ENCODE peak calls at places on chromosomes 12 and 14, in seven cellular contexts. One of them, this sample, is unnamed.

GRCh38 chr12:18135509-18135908 is 45.5 kb upstream of the RERGL start:
- DNase-seq in RWPE1: no peak
- DNase-seq in Calu3: no peak
- DNase-seq in fibroblast of mammary gland: peak
- DNase-seq in brain microvascular endothelial cell: peak
- DNase-seq in transverse colon: no peak
- DNase-seq in GM20000: no peak
- DNase-seq in this sample: no peak

GRCh38 chr12:102169922-102170698 is 27.5 kb downstream of the PMCH start:
- DNase-seq in RWPE1: peak
- DNase-seq in fibroblast of mammary gland: peak
- DNase-seq in Calu3: peak
- DNase-seq in GM20000: peak
- DNase-seq in transverse colon: no peak
- DNase-seq in brain microvascular endothelial cell: peak
- DNase-seq in this sample: no peak

GRCh38 chr12:10293151-10293550 is 14.5 kb upstream of the KLRD1 start:
- DNase-seq in fibroblast of mammary gland: no peak
- DNase-seq in transverse colon: no peak
- DNase-seq in GM20000: no peak
- DNase-seq in brain microvascular endothelial cell: no peak
- DNase-seq in RWPE1: no peak
- DNase-seq in Calu3: no peak
- DNase-seq in this sample: no peak

GRCh38 chr14:59283380-59283779 is 94.9 kb downstream of the DAAM1 start:
- DNase-seq in GM20000: no peak
- DNase-seq in fibroblast of mammary gland: peak
- DNase-seq in transverse colon: no peak
- DNase-seq in RWPE1: no peak
- DNase-seq in brain microvascular endothelial cell: no peak
- DNase-seq in Calu3: peak
- DNase-seq in this sample: no peak

GRCh38 chr14:21860172-21860571 is 186.6 kb upstream of the OR4E1 start:
- DNase-seq in transverse colon: no peak
- DNase-seq in Calu3: peak
- DNase-seq in RWPE1: no peak
- DNase-seq in brain microvascular endothelial cell: peak
- DNase-seq in GM20000: peak
- DNase-seq in fibroblast of mammary gland: peak
- DNase-seq in this sample: peak

GRCh38 chr12:50708619-50709018 is 55.3 kb upstream of the ATF1 start:
- DNase-seq in RWPE1: no peak
- DNase-seq in GM20000: no peak
- DNase-seq in brain microvascular endothelial cell: no peak
- DNase-seq in Calu3: no peak
- DNase-seq in transverse colon: no peak
- DNase-seq in fibroblast of mammary gland: peak
- DNase-seq in this sample: no peak

GRCh38 chr12:104929926-104930325 is 28.2 kb downstream of the SLC41A2 start:
- DNase-seq in GM20000: no peak
- DNase-seq in RWPE1: no peak
- DNase-seq in brain microvascular endothelial cell: no peak
- DNase-seq in fibroblast of mammary gland: peak
- DNase-seq in transverse colon: no peak
- DNase-seq in Calu3: no peak
- DNase-seq in this sample: no peak

GRCh38 chr12:23884909-23885308 is 64.6 kb downstream of the SOX5 start:
- DNase-seq in transverse colon: no peak
- DNase-seq in GM20000: no peak
- DNase-seq in fibroblast of mammary gland: no peak
- DNase-seq in RWPE1: no peak
- DNase-seq in brain microvascular endothelial cell: no peak
- DNase-seq in Calu3: no peak
- DNase-seq in this sample: no peak

GRCh38 chr12:65948320-65949008 is 124.2 kb downstream of the HMGA2 start:
- DNase-seq in RWPE1: peak
- DNase-seq in brain microvascular endothelial cell: peak
- DNase-seq in GM20000: no peak
- DNase-seq in Calu3: peak
- DNase-seq in fibroblast of mammary gland: peak
- DNase-seq in transverse colon: peak
- DNase-seq in this sample: no peak

GRCh38 chr14:91912035-91912434 is 35.5 kb downstream of the FBLN5 start:
- DNase-seq in RWPE1: no peak
- DNase-seq in transverse colon: no peak
- DNase-seq in Calu3: no peak
- DNase-seq in GM20000: no peak
- DNase-seq in fibroblast of mammary gland: no peak
- DNase-seq in brain microvascular endothelial cell: no peak
- DNase-seq in this sample: no peak

GRCh38 chr12:121295746-121296617 is 527 bp downstream of the CAMKK2 start:
- DNase-seq in brain microvascular endothelial cell: no peak
- DNase-seq in Calu3: peak
- DNase-seq in RWPE1: peak
- DNase-seq in fibroblast of mammary gland: no peak
- DNase-seq in transverse colon: peak
- DNase-seq in GM20000: peak
- DNase-seq in this sample: peak

GRCh38 chr12:115023898-115024297 is 339.9 kb upstream of the TBX3 start:
- DNase-seq in fibroblast of mammary gland: no peak
- DNase-seq in RWPE1: no peak
- DNase-seq in brain microvascular endothelial cell: no peak
- DNase-seq in GM20000: no peak
- DNase-seq in Calu3: no peak
- DNase-seq in transverse colon: no peak
- DNase-seq in this sample: no peak

GRCh38 chr14:98161366-98161765 is 1110.6 kb downstream of the BCL11B start:
- DNase-seq in Calu3: no peak
- DNase-seq in transverse colon: no peak
- DNase-seq in fibroblast of mammary gland: no peak
- DNase-seq in RWPE1: no peak
- DNase-seq in brain microvascular endothelial cell: no peak
- DNase-seq in GM20000: no peak
- DNase-seq in this sample: no peak

GRCh38 chr12:71662861-71663560 is 637 bp downstream of the ZFC3H1 start:
- DNase-seq in brain microvascular endothelial cell: peak
- DNase-seq in GM20000: peak
- DNase-seq in Calu3: peak
- DNase-seq in transverse colon: peak
- DNase-seq in fibroblast of mammary gland: peak
- DNase-seq in RWPE1: peak
- DNase-seq in this sample: peak

GRCh38 chr12:1605129-1606020 is 11.0 kb upstream of the FBXL14 start:
- DNase-seq in brain microvascular endothelial cell: peak
- DNase-seq in fibroblast of mammary gland: peak
- DNase-seq in GM20000: peak
- DNase-seq in transverse colon: peak
- DNase-seq in RWPE1: peak
- DNase-seq in Calu3: peak
- DNase-seq in this sample: peak

GRCh38 chr14:68522510-68523325 is 270.1 kb downstream of the ZFP36L1 start:
- DNase-seq in GM20000: no peak
- DNase-seq in fibroblast of mammary gland: peak
- DNase-seq in transverse colon: no peak
- DNase-seq in RWPE1: no peak
- DNase-seq in brain microvascular endothelial cell: peak
- DNase-seq in Calu3: no peak
- DNase-seq in this sample: no peak

GRCh38 chr14:68523326-68523610 is 269.6 kb downstream of the ZFP36L1 start:
- DNase-seq in fibroblast of mammary gland: no peak
- DNase-seq in GM20000: no peak
- DNase-seq in Calu3: no peak
- DNase-seq in RWPE1: no peak
- DNase-seq in brain microvascular endothelial cell: no peak
- DNase-seq in transverse colon: no peak
- DNase-seq in this sample: no peak

GRCh38 chr14:68525516-68525915 is 267.4 kb downstream of the ZFP36L1 start:
- DNase-seq in fibroblast of mammary gland: no peak
- DNase-seq in RWPE1: no peak
- DNase-seq in brain microvascular endothelial cell: no peak
- DNase-seq in Calu3: no peak
- DNase-seq in GM20000: no peak
- DNase-seq in transverse colon: no peak
- DNase-seq in this sample: no peak

GRCh38 chr14:68521952-68522509 is 270.8 kb downstream of the ZFP36L1 start:
- DNase-seq in brain microvascular endothelial cell: no peak
- DNase-seq in fibroblast of mammary gland: no peak
- DNase-seq in transverse colon: no peak
- DNase-seq in GM20000: no peak
- DNase-seq in Calu3: no peak
- DNase-seq in RWPE1: no peak
- DNase-seq in this sample: no peak

GRCh38 chr14:68523994-68524725 is 268.7 kb downstream of the ZFP36L1 start:
- DNase-seq in brain microvascular endothelial cell: no peak
- DNase-seq in RWPE1: no peak
- DNase-seq in fibroblast of mammary gland: peak
- DNase-seq in Calu3: no peak
- DNase-seq in transverse colon: no peak
- DNase-seq in GM20000: no peak
- DNase-seq in this sample: no peak
- TF ChIP-seq CTCF in brain microvascular endothelial cell: peak
- TF ChIP-seq CTCF in RWPE1: no peak
- TF ChIP-seq CTCF in fibroblast of mammary gland: peak
- TF ChIP-seq CTCF in Calu3: no peak
- TF ChIP-seq CTCF in transverse colon: peak
- TF ChIP-seq CTCF in GM20000: no peak
- TF ChIP-seq CTCF in this sample: no peak

GRCh38 chr12:56636118-56636674 is 6.1 kb upstream of the BAZ2A start:
- DNase-seq in transverse colon: peak
- DNase-seq in RWPE1: peak
- DNase-seq in brain microvascular endothelial cell: peak
- DNase-seq in Calu3: peak
- DNase-seq in fibroblast of mammary gland: peak
- DNase-seq in GM20000: peak
- DNase-seq in this sample: peak

GRCh38 chr12:56633465-56634241 is 3.5 kb upstream of the BAZ2A start:
- DNase-seq in fibroblast of mammary gland: no peak
- DNase-seq in GM20000: no peak
- DNase-seq in Calu3: no peak
- DNase-seq in brain microvascular endothelial cell: no peak
- DNase-seq in transverse colon: no peak
- DNase-seq in RWPE1: no peak
- DNase-seq in this sample: no peak

GRCh38 chr12:56634242-56634836 is 4.2 kb upstream of the BAZ2A start:
- DNase-seq in Calu3: peak
- DNase-seq in transverse colon: peak
- DNase-seq in RWPE1: peak
- DNase-seq in fibroblast of mammary gland: no peak
- DNase-seq in brain microvascular endothelial cell: no peak
- DNase-seq in GM20000: peak
- DNase-seq in this sample: peak

GRCh38 chr12:56635539-56636117 is 5.5 kb upstream of the BAZ2A start:
- DNase-seq in transverse colon: no peak
- DNase-seq in Calu3: no peak
- DNase-seq in RWPE1: peak
- DNase-seq in brain microvascular endothelial cell: no peak
- DNase-seq in GM20000: peak
- DNase-seq in fibroblast of mammary gland: no peak
- DNase-seq in this sample: peak

DNA sequence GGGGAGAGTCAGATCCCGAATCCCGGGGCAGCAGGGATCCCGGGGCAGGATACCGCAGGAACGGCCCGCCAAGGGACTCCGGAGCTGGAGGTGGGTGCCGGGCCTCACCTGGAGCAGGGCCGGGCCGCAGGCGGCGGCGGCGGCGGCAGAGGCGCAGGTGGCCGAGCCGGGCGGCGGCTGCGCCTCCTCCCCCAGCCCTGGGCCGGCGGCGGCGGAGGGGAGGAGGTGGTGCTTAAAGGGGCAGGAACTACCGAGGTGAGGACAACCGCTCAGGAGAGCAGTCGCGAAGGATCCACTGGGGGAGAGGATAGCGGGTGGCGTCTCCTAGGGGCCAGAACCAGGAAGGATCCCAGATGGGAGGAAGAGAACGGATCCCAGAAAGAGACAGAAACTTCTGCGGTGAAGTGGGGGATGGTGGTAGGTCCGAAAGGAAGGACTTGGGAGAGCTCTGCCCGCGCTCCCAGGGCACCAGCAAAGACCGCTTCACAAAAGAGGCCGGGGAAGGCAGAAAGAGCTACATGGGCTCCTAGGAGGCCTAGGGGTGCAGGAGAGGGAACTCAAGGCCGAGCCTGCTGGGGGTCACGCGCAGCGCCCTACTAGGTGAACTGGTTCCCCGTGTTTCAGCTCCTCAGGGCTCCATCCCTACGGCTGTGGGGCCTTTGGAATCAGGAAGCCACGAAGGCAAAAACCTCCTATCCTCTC is 4.9 kb upstream of the BAZ2A start:
- DNase-seq in transverse colon: peak
- DNase-seq in Calu3: peak
- DNase-seq in GM20000: peak
- DNase-seq in fibroblast of mammary gland: peak
- DNase-seq in brain microvascular endothelial cell: peak
- DNase-seq in RWPE1: peak
- DNase-seq in this sample: peak
- TF ChIP-seq CTCF in transverse colon: peak
- TF ChIP-seq CTCF in Calu3: peak
- TF ChIP-seq CTCF in GM20000: no peak
- TF ChIP-seq CTCF in fibroblast of mammary gland: peak
- TF ChIP-seq CTCF in brain microvascular endothelial cell: peak
- TF ChIP-seq CTCF in RWPE1: peak
- TF ChIP-seq CTCF in this sample: no peak

DNA sequence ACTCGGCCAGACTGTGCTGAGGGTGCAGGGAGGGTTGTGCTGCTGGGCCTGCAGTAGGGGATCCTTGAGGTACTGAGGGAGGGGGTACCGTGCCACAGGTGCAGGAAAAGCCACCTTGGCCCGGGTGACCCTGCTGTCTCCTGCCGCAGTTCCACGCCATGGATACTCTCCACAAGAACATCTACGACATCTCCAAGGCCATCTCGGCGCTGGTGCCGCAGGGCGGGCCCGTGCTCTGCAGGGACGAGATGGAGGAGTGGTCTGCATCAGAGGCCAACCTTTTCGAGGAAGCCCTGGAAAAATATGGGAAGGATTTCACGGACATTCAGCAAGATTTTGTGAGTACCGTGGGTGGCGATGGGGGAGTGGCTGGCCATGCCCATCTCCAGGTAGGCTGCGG is 14.0 kb upstream of the CRIP2 start:
- DNase-seq in brain microvascular endothelial cell: no peak
- DNase-seq in transverse colon: no peak
- DNase-seq in RWPE1: no peak
- DNase-seq in fibroblast of mammary gland: no peak
- DNase-seq in GM20000: no peak
- DNase-seq in Calu3: no peak
- DNase-seq in this sample: no peak
- TF ChIP-seq CTCF in brain microvascular endothelial cell: no peak
- TF ChIP-seq CTCF in transverse colon: no peak
- TF ChIP-seq CTCF in RWPE1: no peak
- TF ChIP-seq CTCF in fibroblast of mammary gland: no peak
- TF ChIP-seq CTCF in GM20000: no peak
- TF ChIP-seq CTCF in Calu3: no peak
- TF ChIP-seq CTCF in this sample: no peak

DNA sequence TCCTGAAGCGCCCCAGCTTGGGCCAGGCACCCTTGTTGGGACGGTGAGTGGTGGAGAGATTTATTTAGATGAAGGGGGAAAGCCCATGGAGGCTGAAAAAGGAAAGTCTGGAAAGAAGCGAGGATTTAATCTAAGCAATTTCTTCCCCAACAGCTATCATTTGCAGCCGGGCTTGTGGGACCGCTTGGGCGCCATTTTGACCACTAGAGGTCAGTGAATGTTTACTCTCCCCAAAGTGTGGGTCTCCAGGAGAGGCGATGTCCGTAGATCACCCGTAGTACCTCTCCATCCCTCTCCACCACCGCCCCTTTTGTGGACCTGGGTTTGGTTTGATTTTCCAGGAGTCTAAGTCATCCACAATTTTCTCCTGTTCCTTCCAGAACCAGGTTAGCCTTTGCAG is 91.2 kb upstream of the PARP11 start:
- DNase-seq in Calu3: no peak
- DNase-seq in transverse colon: no peak
- DNase-seq in brain microvascular endothelial cell: no peak
- DNase-seq in fibroblast of mammary gland: peak
- DNase-seq in RWPE1: peak
- DNase-seq in GM20000: peak
- DNase-seq in this sample: peak
- TF ChIP-seq CTCF in Calu3: no peak
- TF ChIP-seq CTCF in transverse colon: no peak
- TF ChIP-seq CTCF in brain microvascular endothelial cell: peak
- TF ChIP-seq CTCF in fibroblast of mammary gland: peak
- TF ChIP-seq CTCF in RWPE1: no peak
- TF ChIP-seq CTCF in GM20000: peak
- TF ChIP-seq CTCF in this sample: peak

This sample was measured in WTC11.